ENCODE peak calls at places on chromosomes 13 and 19, in ten cellular contexts. R, Z, G, X, V, K, D, M, J and Y are unnamed samples.

GRCh38 chr13:21175656-21176194 is 627 bp downstream of the SKA3 start:
- DNase-seq in G (no peak), M (no peak), Z (peak), X (no peak), K (no peak), V (no peak), D (no peak), R (no peak), J (no peak), Y (no peak)

GRCh38 chr13:74210693-74211393 is 76.6 kb upstream of the KLF12 start:
- DNase-seq in J (no peak), K (no peak), M (no peak), X (no peak), Z (peak), R (no peak), G (peak), V (no peak), D (no peak), Y (no peak)

GRCh38 chr19:13633109-13633508 is 126.8 kb upstream of the CACNA1A start:
- DNase-seq in X (no peak), V (no peak), J (no peak), M (no peak), R (no peak), D (no peak), Z (peak), K (no peak), G (peak), Y (peak)

GRCh38 chr13:79936368-79937136 is 404.4 kb downstream of the SPRY2 start:
- DNase-seq in J (no peak), K (no peak), D (no peak), G (peak), V (no peak), R (no peak), M (no peak), Z (peak), X (no peak), Y (no peak)

GRCh38 chr19:3268326-3268725 is 43.9 kb downstream of the CELF5 start:
- DNase-seq in J (no peak), V (no peak), X (no peak), G (no peak), M (no peak), D (no peak), Z (no peak), R (no peak), K (no peak), Y (no peak)

GRCh38 chr13:63551731-63552130 is 2136.1 kb upstream of the PCDH20 start:
- DNase-seq in M (no peak), G (no peak), D (no peak), V (no peak), R (no peak), K (no peak), X (no peak), Z (no peak), J (no peak), Y (no peak)

GRCh38 chr19:1406496-1406817 is 929 bp upstream of the DAZAP1 start:
- DNase-seq in R (no peak), V (no peak), M (no peak), K (no peak), J (no peak), Z (no peak), G (no peak), X (no peak), D (no peak), Y (peak)

GRCh38 chr13:79581870-79582315 is 100.9 kb downstream of the NDFIP2 start:
- DNase-seq in G (no peak), J (no peak), D (no peak), Z (peak), K (no peak), X (no peak), R (no peak), V (no peak), M (no peak), Y (no peak)

GRCh38 chr19:17075860-17076538 is 422 bp downstream of the MYO9B start:
- DNase-seq in J (peak), K (peak), D (no peak), G (no peak), V (peak), X (peak), Z (peak), R (peak), M (peak), Y (no peak)

GRCh38 chr13:48678316-48678715 is 24.6 kb downstream of the CYSLTR2 start:
- DNase-seq in R (no peak), K (no peak), J (no peak), Z (no peak), M (no peak), X (no peak), V (no peak), G (no peak), D (no peak), Y (no peak)

GRCh38 chr13:22893777-22894176 is 287.0 kb upstream of the SGCG start:
- DNase-seq in Z (no peak), V (no peak), J (no peak), D (no peak), R (no peak), M (no peak), K (no peak), X (no peak), G (no peak), Y (no peak)

GRCh38 chr13:101065314-101065713 is 351.0 kb downstream of the NALCN start:
- DNase-seq in D (no peak), G (no peak), M (no peak), X (no peak), V (no peak), R (no peak), J (no peak), Z (peak), K (no peak), Y (no peak)

GRCh38 chr13:44759723-44760360 is 183.7 kb upstream of the TSC22D1 start:
- DNase-seq in M (no peak), X (no peak), K (peak), R (no peak), D (no peak), G (no peak), J (no peak), Z (peak), V (no peak), Y (peak)

GRCh38 chr13:95924389-95924994 is 128.7 kb downstream of the UGGT2 start:
- DNase-seq in J (no peak), G (peak), R (no peak), M (no peak), V (no peak), Z (peak), D (no peak), X (no peak), K (no peak), Y (no peak)

GRCh38 chr19:40381321-40381720 is 8.7 kb downstream of the HIPK4 start:
- DNase-seq in M (no peak), V (no peak), Z (no peak), G (no peak), K (no peak), D (no peak), J (no peak), R (no peak), X (no peak), Y (no peak)

GRCh38 chr13:49308977-49309408 is 61.3 kb downstream of the CDADC1 start:
- DNase-seq in J (no peak), K (no peak), G (no peak), D (no peak), X (no peak), V (no peak), Z (no peak), R (no peak), M (no peak), Y (no peak)

GRCh38 chr13:113560645-113561416 is 23.7 kb upstream of the TFDP1 start:
- DNase-seq in D (no peak), J (no peak), M (no peak), R (peak), G (no peak), Z (no peak), K (peak), X (no peak), V (no peak), Y (no peak)

GRCh38 chr19:58409010-58409790 is 751 bp downstream of the ZNF584 start:
- DNase-seq in K (peak), X (peak), V (no peak), Z (peak), D (no peak), M (peak), R (peak), G (peak), J (peak), Y (no peak)

GRCh38 chr19:29269641-29270040 is 56.7 kb upstream of the UQCRFS1 start:
- DNase-seq in K (peak), J (no peak), G (no peak), Z (no peak), X (no peak), M (no peak), R (no peak), V (no peak), D (no peak), Y (no peak)

GRCh38 chr13:43307921-43308433 is 284.6 kb downstream of the DNAJC15 start:
- DNase-seq in M (no peak), K (peak), V (no peak), R (no peak), D (no peak), Z (peak), G (peak), X (no peak), J (peak), Y (peak)

GRCh38 chr13:110109910-110110309 is 197.0 kb downstream of the COL4A1 start:
- DNase-seq in D (no peak), X (no peak), Z (peak), V (no peak), K (no peak), J (no peak), M (no peak), R (no peak), G (peak), Y (no peak)

GRCh38 chr13:29493796-29494195 is 101.7 kb downstream of the SLC7A1 start:
- DNase-seq in Z (no peak), X (no peak), D (no peak), J (no peak), K (peak), G (no peak), R (no peak), V (no peak), M (no peak), Y (no peak)

GRCh38 chr19:23996549-23996948 is 81.9 kb downstream of the ZNF726 start:
- DNase-seq in V (no peak), R (no peak), M (no peak), G (no peak), Z (no peak), D (no peak), J (no peak), X (no peak), K (no peak), Y (no peak)

GRCh38 chr19:15108845-15109767 is 1.9 kb downstream of the SYDE1 start:
- DNase-seq in M (no peak), X (no peak), R (no peak), V (no peak), G (no peak), Z (no peak), K (no peak), J (no peak), D (no peak), Y (no peak)